ENCODE peak calls at places on chromosomes 1 and 21, in eight cellular contexts. C is sigmoid colon, J is esophagus muscularis mucosa, Z is endothelial cell of umbilical vein, P is prostate gland, T is HCT116, O is H1, L is HepG2. S is an unnamed sample.

GRCh38 chr1:145918992-145919939 is 749 bp upstream of the PEX11B start:
- DNase-seq in C (peak; percentile 85), J (no peak), Z (peak; percentile 68), P (peak; percentile 50), T (peak; percentile 29), O (no peak), L (peak; percentile 56), S (no peak)

GRCh38 chr1:151815716-151816327 is 10.6 kb upstream of the LINGO4 start:
- DNase-seq in C (no peak), J (no peak), Z (no peak), P (no peak), T (no peak), O (no peak), L (no peak), S (no peak)

GRCh38 chr1:59903136-59903754 is 23.3 kb downstream of the CYP2J2 start:
- DNase-seq in C (no peak), J (peak; percentile 14), Z (peak; percentile 10), P (no peak), T (peak; percentile 27), O (no peak), L (peak; percentile 32), S (no peak)

GRCh38 chr1:39509360-39510009 is 18.0 kb downstream of the BMP8A start:
- DNase-seq in C (peak; percentile 86), J (no peak), Z (no peak), P (no peak), T (no peak), O (no peak), L (no peak), S (no peak)

GRCh38 chr1:106721779-106722178 is 334.7 kb upstream of the PRMT6 start:
- DNase-seq in C (no peak), J (no peak), Z (no peak), P (no peak), T (no peak), O (no peak), L (no peak), S (no peak)

GRCh38 chr1:23251812-23252211 is 34.5 kb upstream of the HTR1D start:
- DNase-seq in C (no peak), J (no peak), Z (peak; percentile 30), P (no peak), T (no peak), O (no peak), L (no peak), S (no peak)

GRCh38 chr1:202952818-202953217 is 5.3 kb downstream of the ADIPOR1 start:
- DNase-seq in C (peak; percentile 74), J (no peak), Z (peak; percentile 78), P (no peak), T (no peak), O (no peak), L (no peak), S (no peak)

GRCh38 chr1:30410153-30410851 is 313.1 kb downstream of the MATN1 start:
- DNase-seq in C (peak; percentile 42), J (peak; percentile 84), Z (no peak), P (peak; percentile 2), T (no peak), O (no peak), L (no peak), S (no peak)

GRCh38 chr21:43312751-43313169 is 114.2 kb downstream of the SIK1 start:
- DNase-seq in C (no peak), J (no peak), Z (no peak), P (no peak), T (no peak), O (no peak), L (peak; percentile 44), S (no peak)

GRCh38 chr1:109876617-109877319 is 33.9 kb upstream of the CSF1 start:
- DNase-seq in C (no peak), J (no peak), Z (no peak), P (no peak), T (no peak), O (no peak), L (no peak), S (no peak)

GRCh38 chr1:86352096-86352495 is 44.0 kb downstream of the ODF2L start:
- DNase-seq in C (no peak), J (no peak), Z (no peak), P (no peak), T (no peak), O (no peak), L (no peak), S (no peak)

GRCh38 chr1:164772635-164773034 is 213.7 kb downstream of the PBX1 start:
- DNase-seq in C (peak; percentile 88), J (no peak), Z (no peak), P (peak; percentile 74), T (peak; percentile 75), O (no peak), L (no peak), S (no peak)

GRCh38 chr1:171794085-171794484 is 12.6 kb downstream of the METTL13 start:
- DNase-seq in C (no peak), J (no peak), Z (no peak), P (no peak), T (no peak), O (no peak), L (peak; percentile 3), S (no peak)

GRCh38 chr21:28235169-28235892 is 757.3 kb downstream of the LTN1 start:
- DNase-seq in C (peak; percentile 64), J (no peak), Z (peak; percentile 12), P (no peak), T (no peak), O (no peak), L (no peak), S (no peak)

GRCh38 chr1:93679546-93679945 is 2.1 kb downstream of the BCAR3 start:
- DNase-seq in C (no peak), J (no peak), Z (no peak), P (no peak), T (no peak), O (no peak), L (no peak), S (no peak)

GRCh38 chr1:26028490-26028980 is 7.0 kb downstream of the EXTL1 start:
- DNase-seq in C (no peak), J (no peak), Z (no peak), P (no peak), T (no peak), O (no peak), L (peak; percentile 65), S (no peak)

GRCh38 chr1:170533331-170533730 is 1.4 kb downstream of the GORAB start:
- DNase-seq in C (no peak), J (no peak), Z (no peak), P (no peak), T (no peak), O (no peak), L (no peak), S (no peak)

GRCh38 chr1:3558036-3558726 is 53.1 kb downstream of the MEGF6 start:
- DNase-seq in C (no peak), J (no peak), Z (no peak), P (no peak), T (no peak), O (no peak), L (no peak), S (no peak)

GRCh38 chr1:3557366-3557765 is 53.9 kb downstream of the MEGF6 start:
- DNase-seq in C (no peak), J (no peak), Z (no peak), P (no peak), T (no peak), O (no peak), L (no peak), S (no peak)

GRCh38 chr1:3553940-3554223 is 57.4 kb downstream of the MEGF6 start:
- DNase-seq in C (no peak), J (no peak), Z (no peak), P (peak; percentile 43), T (no peak), O (no peak), L (no peak), S (no peak)

GRCh38 chr1:3555131-3555920 is 56.0 kb downstream of the MEGF6 start:
- DNase-seq in C (no peak), J (no peak), Z (no peak), P (no peak), T (no peak), O (no peak), L (no peak), S (no peak)

GRCh38 chr1:3556336-3556735 is 55.0 kb downstream of the MEGF6 start:
- DNase-seq in C (no peak), J (no peak), Z (no peak), P (no peak), T (no peak), O (no peak), L (no peak), S (no peak)
- H3K4me3 ChIP-seq in C (no peak overlapping the region), J (no peak overlapping the region), Z (no peak overlapping the region), P (no peak overlapping the region), T (no peak overlapping the region), O (no peak overlapping the region), L (no peak overlapping the region), S (no peak overlapping the region)

GRCh38 chr1:201448981-201449380 is 20.0 kb downstream of the PHLDA3 start:
- DNase-seq in C (peak; percentile 80), J (no peak), Z (no peak), P (no peak), T (no peak), O (no peak), L (peak; percentile 40), S (no peak)

GRCh38 chr1:201445300-201445699 is 23.7 kb downstream of the PHLDA3 start:
- DNase-seq in C (no peak), J (no peak), Z (no peak), P (no peak), T (no peak), O (no peak), L (no peak), S (no peak)

GRCh38 chr1:201444792-201445191 is 23.3 kb upstream of the TNNI1 start:
- DNase-seq in C (no peak), J (no peak), Z (no peak), P (no peak), T (no peak), O (no peak), L (no peak), S (no peak)

GRCh38 chr1:201450721-201451291 is 18.2 kb downstream of the PHLDA3 start:
- DNase-seq in C (peak; percentile 90), J (no peak), Z (peak; percentile 57), P (no peak), T (no peak), O (no peak), L (no peak), S (no peak)

GRCh38 chr1:201447911-201448871 is 20.8 kb downstream of the PHLDA3 start:
- DNase-seq in C (peak; percentile 93), J (no peak), Z (peak; percentile 57), P (peak; percentile 78), T (peak; percentile 57), O (peak; percentile 79), L (peak; percentile 56), S (no peak)
- TF ChIP-seq POLR2AphosphoS5 in C (peak; percentile 35), J (peak; percentile 56), Z (no peak), P (peak; percentile 41), T (no peak), O (no peak), L (no peak), S (no peak)

GRCh38 chr21:35460441-35460840 is 411.3 kb upstream of the RUNX1 start:
- DNase-seq in C (no peak), J (no peak), Z (no peak), P (no peak), T (no peak), O (no peak), L (no peak), S (no peak)
- H3K4me3 ChIP-seq in C (no peak overlapping the region), J (no peak overlapping the region), Z (no peak overlapping the region), P (no peak overlapping the region), T (no peak overlapping the region), O (no peak overlapping the region), L (no peak overlapping the region), S (no peak overlapping the region)

DNA sequence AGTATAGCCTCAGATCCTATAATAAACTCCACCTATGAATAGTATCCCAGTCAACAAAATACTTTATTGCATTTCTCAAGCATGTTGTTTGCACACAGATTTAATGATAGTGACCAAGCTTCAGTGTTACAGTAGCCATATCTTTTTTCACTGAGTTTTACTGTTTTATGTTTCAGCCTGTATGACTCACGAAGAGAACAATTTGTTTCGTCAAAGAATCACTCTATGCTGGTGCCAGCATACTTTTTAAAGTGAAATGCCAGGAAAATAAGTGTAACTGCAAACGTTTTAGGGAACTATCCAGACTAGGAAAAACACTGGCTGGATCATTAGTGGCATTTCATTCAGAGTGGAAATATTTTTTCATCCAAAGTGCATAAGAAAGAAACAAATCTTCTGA is 210.8 kb downstream of the COL11A1 start:
- DNase-seq in C (no peak), J (no peak), Z (peak; percentile 70), P (no peak), T (no peak), O (no peak), L (no peak), S (no peak)
- TF ChIP-seq POLR2AphosphoS5 in C (no peak), J (no peak), Z (no peak), P (no peak), T (no peak), O (no peak), L (no peak), S (no peak)